ENCODE peak calls at places on chromosomes 6 and 20, in six cellular contexts. L is ovary, Y is lower lobe of right lung, C is transverse colon, E is hepatocyte, B is foreskin keratinocyte. N is an unnamed sample. For H3K27me3, the result is how much of the 10 kb centered on the place peaks cover.

GRCh38 chr20:48802216-48802615 is 25.6 kb downstream of the PREX1 start:
- DNase-seq in L (no peak), Y (no peak), C (no peak), E (no peak), B (no peak), N (no peak)

GRCh38 chr6:110282412-110282811 is 75.7 kb downstream of the METTL24 start:
- DNase-seq in L (no peak), Y (no peak), C (no peak), E (no peak), B (no peak), N (no peak)

GRCh38 chr6:112237644-112238043 is 16.7 kb downstream of the LAMA4 start:
- DNase-seq in L (peak), Y (no peak), C (peak), E (no peak), B (no peak), N (no peak)

GRCh38 chr6:137623293-137623692 is 129.1 kb upstream of the OLIG3 start:
- DNase-seq in L (no peak), Y (no peak), C (no peak), E (no peak), B (no peak), N (no peak)

GRCh38 chr20:13735829-13736228 is 48.9 kb downstream of the ESF1 start:
- DNase-seq in L (no peak), Y (no peak), C (no peak), E (no peak), B (no peak), N (no peak)

GRCh38 chr6:93786474-93787330 is 367.3 kb upstream of the EPHA7 start:
- DNase-seq in L (no peak), Y (no peak), C (no peak), E (no peak), B (no peak), N (no peak)

GRCh38 chr6:105067329-105067728 is 110.4 kb downstream of the LIN28B start:
- DNase-seq in L (no peak), Y (no peak), C (no peak), E (no peak), B (no peak), N (no peak)

GRCh38 chr20:58592076-58592695 is 58.9 kb upstream of the STX16 start:
- DNase-seq in L (no peak), Y (no peak), C (no peak), E (no peak), B (no peak), N (no peak)

GRCh38 chr6:137514418-137514817 is 20.2 kb upstream of the OLIG3 start:
- DNase-seq in L (no peak), Y (no peak), C (no peak), E (no peak), B (no peak), N (no peak)

GRCh38 chr6:20705741-20706140 is 171.5 kb downstream of the CDKAL1 start:
- DNase-seq in L (no peak), Y (no peak), C (no peak), E (no peak), B (no peak), N (no peak)

GRCh38 chr6:138765896-138766487 is 7.6 kb upstream of the CCDC28A start:
- DNase-seq in L (no peak), Y (no peak), C (no peak), E (peak), B (peak), N (no peak)

GRCh38 chr6:34745277-34746103 is 11.8 kb upstream of the SNRPC start:
- DNase-seq in L (no peak), Y (peak), C (peak), E (peak), B (peak), N (no peak)

GRCh38 chr6:24897186-24897585 is 38.6 kb downstream of the RIPOR2 start:
- DNase-seq in L (no peak), Y (no peak), C (no peak), E (no peak), B (no peak), N (no peak)

GRCh38 chr6:132410840-132411239 is 9.6 kb upstream of the MOXD1 start:
- DNase-seq in L (no peak), Y (no peak), C (no peak), E (no peak), B (no peak), N (no peak)

GRCh38 chr6:8195040-8195713 is 92.8 kb upstream of the EEF1E1 start:
- DNase-seq in L (no peak), Y (no peak), C (no peak), E (peak), B (no peak), N (no peak)

GRCh38 chr6:51866867-51867266 is 220.5 kb downstream of the PKHD1 start:
- DNase-seq in L (no peak), Y (no peak), C (no peak), E (no peak), B (no peak), N (no peak)

GRCh38 chr20:45892049-45892816 is 1.1 kb downstream of the CTSA start:
- DNase-seq in L (no peak), Y (no peak), C (peak), E (peak), B (no peak), N (no peak)

GRCh38 chr6:35089935-35090505 is 51.1 kb downstream of the TCP11 start:
- DNase-seq in L (no peak), Y (no peak), C (no peak), E (peak), B (peak), N (no peak)

GRCh38 chr20:9286501-9286900 is 217.6 kb downstream of the PLCB4 start:
- DNase-seq in L (no peak), Y (no peak), C (no peak), E (no peak), B (peak), N (no peak)

GRCh38 chr6:16419636-16420331 is 181.4 kb downstream of the GMPR start:
- DNase-seq in L (no peak), Y (no peak), C (no peak), E (no peak), B (no peak), N (no peak)

GRCh38 chr6:163651910-163652309 is 237.4 kb downstream of the QKI start:
- DNase-seq in L (no peak), Y (no peak), C (no peak), E (peak), B (no peak), N (no peak)

GRCh38 chr20:57293998-57294397 is 27.6 kb upstream of the BMP7 start:
- DNase-seq in L (no peak), Y (no peak), C (no peak), E (no peak), B (no peak), N (no peak)

GRCh38 chr6:118495639-118496296 is 52.3 kb upstream of the PLN start:
- DNase-seq in L (no peak), Y (no peak), C (no peak), E (no peak), B (peak), N (no peak)

GRCh38 chr6:14272111-14273085 is 154.8 kb downstream of the CD83 start:
- DNase-seq in L (no peak), Y (no peak), C (no peak), E (no peak), B (peak), N (no peak)

GRCh38 chr6:151681426-151682059 is 125.9 kb upstream of the ESR1 start:
- DNase-seq in L (no peak), Y (no peak), C (peak), E (peak), B (no peak), N (no peak)

GRCh38 chr6:142702501-142703460 is 242.2 kb downstream of the HIVEP2 start:
- DNase-seq in L (no peak), Y (peak), C (peak), E (no peak), B (peak), N (no peak)

GRCh38 chr6:13256614-13257013 is 71.7 kb downstream of the TBC1D7 start:
- DNase-seq in L (no peak), Y (no peak), C (no peak), E (no peak), B (no peak), N (no peak)

GRCh38 chr20:33328738-33329137 is 45.7 kb downstream of the BPIFB1 start:
- DNase-seq in L (no peak), Y (no peak), C (no peak), E (no peak), B (no peak), N (no peak)

GRCh38 chr6:65570340-65570739 is 136.7 kb downstream of the EYS start:
- DNase-seq in L (no peak), Y (no peak), C (no peak), E (no peak), B (no peak), N (no peak)

GRCh38 chr6:65569505-65569904 is 137.5 kb downstream of the EYS start:
- DNase-seq in L (no peak), Y (no peak), C (no peak), E (no peak), B (no peak), N (no peak)

DNA sequence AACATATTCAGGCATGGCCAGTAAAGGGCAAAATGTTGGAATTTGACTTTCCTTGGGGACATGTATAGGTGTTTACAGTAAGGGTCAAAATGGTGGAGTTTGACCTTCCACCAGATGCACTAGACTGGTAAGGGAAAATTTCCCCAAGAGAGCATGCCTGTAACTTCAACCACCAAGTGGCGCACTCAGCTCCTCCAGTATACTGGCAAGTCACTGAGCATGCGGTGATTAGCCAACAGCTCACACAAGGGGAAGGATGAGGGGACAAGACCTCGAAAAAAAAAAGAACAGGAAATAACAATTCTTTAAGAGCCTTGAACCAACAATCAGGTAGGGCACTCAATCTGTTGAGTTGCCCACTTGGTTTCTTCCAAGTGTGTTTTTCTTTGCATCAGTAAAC is 140.9 kb downstream of the EYS start:
- DNase-seq in L (no peak), Y (no peak), C (no peak), E (no peak), B (no peak), N (no peak)
- TF ChIP-seq CTCF in L (no peak), Y (no peak), C (no peak), E (no peak), B (no peak), N (no peak)

GRCh38 chr6:5994234-5994998 is 12.3 kb downstream of the NRN1 start:
- DNase-seq in L (no peak), Y (no peak), C (no peak), E (no peak), B (no peak), N (no peak)

GRCh38 chr6:5995705-5996686 is 10.7 kb downstream of the NRN1 start:
- DNase-seq in L (peak), Y (peak), C (peak), E (peak), B (no peak), N (no peak)

GRCh38 chr6:5996701-5997419 is 9.9 kb downstream of the NRN1 start:
- DNase-seq in L (no peak), Y (peak), C (no peak), E (peak), B (no peak), N (no peak)

GRCh38 chr6:5997420-5998093 is 9.2 kb downstream of the NRN1 start:
- DNase-seq in L (no peak), Y (peak), C (no peak), E (no peak), B (no peak), N (no peak)

GRCh38 chr6:5994999-5995698 is 11.6 kb downstream of the NRN1 start:
- DNase-seq in L (no peak), Y (no peak), C (no peak), E (no peak), B (no peak), N (no peak)
- H3K27me3 ChIP-seq in L (under half), Y (half or more), C (half or more), E (half or more), B (half or more), N (half or more)

GRCh38 chr20:37669062-37669772 is 24.6 kb upstream of the CTNNBL1 start:
- DNase-seq in L (no peak), Y (no peak), C (no peak), E (no peak), B (peak), N (no peak)
- H3K27ac ChIP-seq in L (no peak), Y (no peak), C (no peak), E (no peak), B (no peak), N (no peak)

DNA sequence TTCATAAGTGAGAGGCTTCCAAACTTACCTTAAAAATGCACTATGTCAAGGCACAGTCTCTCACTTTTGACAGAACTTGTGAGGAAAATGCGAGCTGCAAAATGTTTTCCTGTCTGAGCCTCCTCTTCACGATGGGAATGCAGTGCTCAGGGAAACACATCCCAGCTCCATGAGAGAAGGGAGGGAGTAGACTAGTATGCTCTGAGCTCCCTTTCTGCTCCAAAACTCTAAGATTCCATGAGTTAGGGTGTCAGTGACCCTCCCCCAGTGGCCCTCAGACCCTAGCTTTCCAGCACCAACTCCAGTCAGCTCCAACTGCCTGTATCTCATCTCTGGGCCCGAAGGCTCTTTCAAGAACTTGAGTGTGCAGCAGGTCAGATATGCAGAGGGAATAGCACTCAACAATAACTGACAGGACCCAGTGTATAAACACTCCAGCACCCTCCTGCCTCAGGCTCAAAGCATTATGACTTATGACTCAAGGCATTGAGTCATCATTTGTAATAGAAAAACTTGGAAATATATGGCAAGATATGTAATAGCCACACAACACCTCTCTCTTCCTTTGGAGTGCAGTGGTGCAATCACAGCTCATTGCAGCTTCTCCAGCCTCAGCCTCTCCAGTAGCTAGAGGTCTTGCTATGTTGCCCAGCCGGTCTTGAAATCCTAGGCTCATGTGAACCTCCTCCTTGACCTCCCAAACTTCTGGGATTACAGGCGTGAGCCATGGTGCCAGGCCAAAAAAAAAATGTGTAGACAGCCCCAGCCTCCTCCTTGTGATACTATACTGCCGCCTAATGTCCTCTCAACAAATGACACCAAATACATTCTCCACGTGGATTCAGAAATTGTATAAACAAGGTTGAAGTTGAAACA is 16.7 kb upstream of the ENTPD6 start:
- DNase-seq in L (no peak), Y (peak), C (no peak), E (peak), B (peak), N (no peak)
- TF ChIP-seq CTCF in L (peak), Y (peak), C (peak), E (peak), B (peak), N (peak)

DNA sequence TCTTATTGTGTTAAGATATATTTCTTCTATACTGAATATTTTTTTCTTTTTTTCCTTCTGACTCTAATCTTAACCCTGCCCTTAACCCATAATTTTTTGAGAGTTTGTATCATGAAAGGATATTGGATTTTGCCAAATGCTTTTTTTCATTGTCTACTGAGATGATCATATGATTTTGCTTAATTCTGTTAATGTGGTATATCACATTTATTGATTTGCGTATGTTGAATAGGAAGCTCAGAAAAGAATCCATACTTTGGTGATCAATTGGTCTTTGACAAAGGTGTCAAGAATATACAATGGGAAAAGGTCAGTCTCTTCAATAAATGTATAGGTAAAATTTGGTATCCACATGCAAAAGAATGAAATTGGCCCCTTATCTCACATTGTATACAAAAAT is 588.8 kb upstream of the ADGRB3 start:
- DNase-seq in L (no peak), Y (no peak), C (no peak), E (no peak), B (no peak), N (no peak)
- H3K27me3 ChIP-seq in L (under half), Y (under half), C (under half), E (under half), B (under half), N (under half)

GRCh38 chr6:6910734-6911295 is 196.9 kb upstream of the RREB1 start:
- DNase-seq in L (no peak), Y (no peak), C (no peak), E (no peak), B (no peak), N (no peak)
- H3K27ac ChIP-seq in L (no peak), Y (no peak), C (no peak), E (no peak), B (no peak), N (no peak)

GRCh38 chr6:74409447-74409846 is 713.4 kb downstream of the CD109 start:
- DNase-seq in L (no peak), Y (no peak), C (no peak), E (peak), B (peak), N (no peak)
- TF ChIP-seq CTCF in L (no peak), Y (peak), C (peak), E (peak), B (peak), N (no peak)

DNA sequence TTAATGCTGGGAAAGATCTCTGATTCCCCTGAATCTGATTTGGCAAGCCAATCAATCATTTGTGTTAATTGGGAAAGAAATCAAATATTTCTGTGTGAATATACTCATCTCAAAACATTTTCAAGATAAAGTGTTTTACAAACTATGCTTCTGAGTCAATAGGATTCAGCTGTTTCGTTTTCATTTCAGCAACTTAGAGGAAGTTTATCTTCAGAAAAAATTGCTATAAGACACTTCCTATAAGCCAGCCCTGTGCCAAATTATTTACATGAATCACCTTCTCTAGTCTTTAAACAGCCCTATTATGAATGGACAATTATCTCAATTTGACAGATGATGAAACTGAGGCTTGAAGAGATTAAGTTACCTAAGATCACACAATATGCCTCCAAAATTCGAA is 10.9 kb downstream of the DEFB129 start:
- DNase-seq in L (no peak), Y (no peak), C (no peak), E (no peak), B (no peak), N (no peak)
- H3K27me3 ChIP-seq in L (under half), Y (under half), C (under half), E (under half), B (under half), N (under half)